ENCODE peak calls at places on chromosomes 7 and 10, in eight cellular contexts. L, X, I, Y, M, P, W and E are unnamed samples.

GRCh38 chr10:75033399-75034130 is 77.9 kb upstream of the SAMD8 start:
- DNase-seq in Y (no peak), W (no peak), M (no peak), L (no peak), P (no peak), X (no peak), I (no peak), E (no peak)

GRCh38 chr10:75209325-75210192 is 1.0 kb upstream of the VDAC2 start:
- DNase-seq in X (peak), Y (peak), W (peak), I (peak), P (peak), M (peak), L (peak), E (peak)

GRCh38 chr7:85186083-85186520 is 754 bp downstream of the SEMA3D start:
- DNase-seq in M (no peak), Y (no peak), W (no peak), L (peak), X (no peak), I (no peak), P (no peak), E (peak)

GRCh38 chr7:91759205-91759863 is 121.2 kb downstream of the MTERF1 start:
- DNase-seq in M (peak), P (no peak), X (no peak), L (no peak), I (no peak), Y (no peak), W (no peak), E (no peak)

GRCh38 chr7:68629-69028 is 123.7 kb upstream of the FAM20C start:
- DNase-seq in L (no peak), W (no peak), Y (no peak), I (peak), X (no peak), P (no peak), M (no peak), E (no peak)

GRCh38 chr7:98116656-98117461 is 10.2 kb downstream of the LMTK2 start:
- DNase-seq in W (no peak), Y (no peak), L (no peak), I (no peak), X (no peak), M (peak), P (no peak), E (no peak)

GRCh38 chr10:42997849-42998165 is 79.1 kb upstream of the RET start:
- DNase-seq in P (no peak), I (no peak), L (no peak), Y (no peak), X (no peak), M (no peak), W (no peak), E (no peak)

GRCh38 chr10:63711361-63711760 is 190.2 kb downstream of the REEP3 start:
- DNase-seq in L (no peak), P (no peak), M (no peak), W (no peak), I (no peak), Y (no peak), X (no peak), E (no peak)

GRCh38 chr10:34434119-34434594 is 380.9 kb downstream of the PARD3 start:
- DNase-seq in X (no peak), M (no peak), Y (no peak), P (no peak), W (no peak), L (no peak), I (peak), E (no peak)

GRCh38 chr10:4011136-4011812 is 226.3 kb upstream of the KLF6 start:
- DNase-seq in L (no peak), P (no peak), Y (no peak), M (no peak), I (no peak), X (no peak), W (no peak), E (no peak)

GRCh38 chr7:155803418-155804376 is 8.6 kb downstream of the SHH start:
- DNase-seq in M (peak), W (no peak), I (no peak), X (no peak), Y (peak), L (no peak), P (peak), E (no peak)

GRCh38 chr7:18407385-18407784 is 88.2 kb upstream of the HDAC9 start:
- DNase-seq in L (no peak), I (no peak), W (no peak), M (no peak), Y (no peak), X (no peak), P (no peak), E (no peak)

GRCh38 chr7:155917836-155918385 is 105.6 kb upstream of the SHH start:
- DNase-seq in P (no peak), L (no peak), Y (no peak), I (no peak), W (no peak), X (no peak), M (no peak), E (no peak)

GRCh38 chr7:49635800-49636199 is 137.6 kb upstream of the VWC2 start:
- DNase-seq in W (no peak), X (peak), P (no peak), L (no peak), Y (no peak), M (peak), I (no peak), E (no peak)

GRCh38 chr10:927131-927530 is 4.4 kb downstream of the LARP4B start:
- DNase-seq in I (no peak), L (no peak), P (no peak), X (no peak), M (no peak), Y (no peak), W (no peak), E (no peak)

GRCh38 chr10:113126506-113127192 is 176.6 kb downstream of the TCF7L2 start:
- DNase-seq in M (peak), Y (peak), L (peak), P (peak), W (no peak), I (peak), X (no peak), E (no peak)

GRCh38 chr10:61895898-61896605 is 5.4 kb upstream of the ARID5B start:
- DNase-seq in L (no peak), P (no peak), I (no peak), Y (no peak), M (no peak), X (no peak), W (no peak), E (no peak)

GRCh38 chr10:46544989-46545791 is 11.3 kb downstream of the GPRIN2 start:
- DNase-seq in P (no peak), I (no peak), X (peak), Y (no peak), L (no peak), W (no peak), M (peak), E (no peak)

GRCh38 chr7:120052884-120053382 is 220.0 kb upstream of the KCND2 start:
- DNase-seq in W (no peak), L (peak), P (no peak), I (peak), Y (no peak), M (no peak), X (no peak), E (no peak)

GRCh38 chr10:91150631-91151030 is 69.8 kb upstream of the PCGF5 start:
- DNase-seq in W (no peak), M (no peak), P (no peak), L (no peak), X (no peak), Y (no peak), I (no peak), E (no peak)